ENCODE peak calls at places on chromosomes 12 and 14, in nine cellular contexts. R is GM23338, V is A549, W is HCT116, C is SK-N-SH, E is GM12878, D is K562, X is HL-60, Y is HepG2. K is an unnamed sample.

GRCh38 chr12:51759175-51759574 is 89.3 kb downstream of the FIGNL2 start:
- DNase-seq in R (no peak), V (no peak), W (no peak), C (no peak), E (no peak), D (no peak), X (no peak), Y (no peak), K (no peak)

GRCh38 chr12:64104376-64104775 is 117.7 kb downstream of the KICS2 start:
- DNase-seq in R (no peak), V (no peak), W (no peak), C (no peak), E (no peak), D (no peak), X (no peak), Y (no peak), K (no peak)

GRCh38 chr12:105369014-105369413 is 38.5 kb downstream of the C12orf75 start:
- DNase-seq in R (no peak), V (no peak), W (no peak), C (no peak), E (no peak), D (no peak), X (no peak), Y (no peak), K (no peak)

GRCh38 chr14:43528321-43528720 is 978.8 kb downstream of the FSCB start:
- DNase-seq in R (no peak), V (no peak), W (no peak), C (no peak), E (no peak), D (no peak), X (no peak), Y (no peak), K (no peak)

GRCh38 chr14:77889971-77890442 is 90.1 kb downstream of the ADCK1 start:
- DNase-seq in R (no peak), V (no peak), W (no peak), C (no peak), E (no peak), D (no peak), X (no peak), Y (no peak), K (no peak)

GRCh38 chr12:46438256-46438655 is 65.7 kb upstream of the SLC38A2 start:
- DNase-seq in R (no peak), V (no peak), W (no peak), C (no peak), E (no peak), D (no peak), X (no peak), Y (no peak), K (no peak)

GRCh38 chr14:24266344-24267244 is 3.6 kb upstream of the TGM1 start:
- DNase-seq in R (no peak), V (no peak), W (no peak), C (no peak), E (no peak), D (no peak), X (no peak), Y (no peak), K (no peak)

GRCh38 chr12:4274396-4274959 is 916 bp downstream of the CCND2 start:
- DNase-seq in R (peak; percentile 61), V (no peak), W (no peak), C (no peak), E (no peak), D (no peak), X (peak; percentile 47), Y (no peak), K (no peak)

GRCh38 chr14:90983560-90983959 is 76.9 kb downstream of the RPS6KA5 start:
- DNase-seq in R (no peak), V (no peak), W (no peak), C (no peak), E (no peak), D (no peak), X (no peak), Y (no peak), K (no peak)

GRCh38 chr12:118190266-118190665 is 54.3 kb downstream of the PEBP1 start:
- DNase-seq in R (peak; percentile 10), V (no peak), W (no peak), C (peak; percentile 33), E (no peak), D (no peak), X (no peak), Y (no peak), K (no peak)

GRCh38 chr12:132724506-132725220 is 14.0 kb downstream of the PGAM5 start:
- DNase-seq in R (no peak), V (no peak), W (no peak), C (no peak), E (no peak), D (peak; percentile 19), X (no peak), Y (no peak), K (no peak)

GRCh38 chr14:104993808-104994591 is 8.4 kb downstream of the CLBA1 start:
- DNase-seq in R (no peak), V (no peak), W (no peak), C (no peak), E (no peak), D (no peak), X (no peak), Y (no peak), K (no peak)

GRCh38 chr12:80053048-80053790 is 46.1 kb upstream of the OTOGL start:
- DNase-seq in R (no peak), V (no peak), W (no peak), C (peak; percentile 1), E (no peak), D (no peak), X (no peak), Y (no peak), K (no peak)

GRCh38 chr14:69685716-69686115 is 74.3 kb downstream of the SUSD6 start:
- DNase-seq in R (no peak), V (no peak), W (no peak), C (no peak), E (no peak), D (no peak), X (no peak), Y (peak; percentile 62), K (no peak)

GRCh38 chr14:69004731-69005431 is 25.8 kb upstream of the ACTN1 start:
- DNase-seq in R (peak; percentile 50), V (no peak), W (no peak), C (no peak), E (no peak), D (no peak), X (no peak), Y (no peak), K (no peak)

GRCh38 chr12:121668750-121669524 is 517 bp downstream of the MORN3 start:
- DNase-seq in R (peak; percentile 92), V (peak; percentile 51), W (no peak), C (peak; percentile 84), E (no peak), D (peak; percentile 40), X (no peak), Y (peak; percentile 28), K (no peak)

GRCh38 chr12:63821781-63822251 is 22.7 kb upstream of the SRGAP1 start:
- DNase-seq in R (peak; percentile 66), V (no peak), W (no peak), C (no peak), E (no peak), D (no peak), X (no peak), Y (no peak), K (no peak)

GRCh38 chr14:21055473-21056117 is 2.0 kb upstream of the RNASE8 start:
- DNase-seq in R (peak; percentile 26), V (no peak), W (no peak), C (no peak), E (no peak), D (no peak), X (no peak), Y (peak; percentile 96), K (no peak)

GRCh38 chr12:81253360-81253759 is 175.5 kb downstream of the ACSS3 start:
- DNase-seq in R (no peak), V (no peak), W (no peak), C (no peak), E (no peak), D (no peak), X (no peak), Y (no peak), K (no peak)

GRCh38 chr12:45379261-45379660 is 163.4 kb downstream of the ANO6 start:
- DNase-seq in R (no peak), V (peak; percentile 20), W (peak; percentile 3), C (no peak), E (no peak), D (no peak), X (no peak), Y (no peak), K (peak; percentile 33)
- TF ChIP-seq REST in R (no peak), V (no peak), W (no peak), C (no peak), E (no peak), D (no peak), X (no peak), Y (no peak), K (no peak)

DNA sequence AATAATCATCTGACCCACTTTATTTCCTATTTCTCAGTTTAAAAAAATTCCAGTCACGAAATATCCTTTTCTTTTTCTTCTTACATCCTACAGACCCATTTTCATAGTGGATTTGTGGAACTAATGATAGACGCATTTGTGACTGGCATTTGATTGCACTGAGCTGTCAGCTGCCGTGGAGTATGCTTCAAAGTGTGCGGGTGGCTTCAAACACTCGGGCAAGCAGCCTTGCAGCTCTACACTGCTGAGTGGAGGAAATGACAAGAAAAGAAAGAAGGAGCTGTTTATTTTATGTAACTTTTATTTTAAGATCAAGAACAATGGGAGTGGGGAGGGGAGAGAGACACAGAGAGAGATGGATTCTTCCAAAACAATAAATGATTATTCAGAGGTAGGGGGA is 112.8 kb upstream of the NAP1L1 start:
- DNase-seq in R (no peak), V (no peak), W (no peak), C (no peak), E (no peak), D (no peak), X (no peak), Y (no peak), K (no peak)
- TF ChIP-seq REST in R (no peak), V (no peak), W (no peak), C (no peak), E (no peak), D (no peak), X (no peak), Y (no peak), K (no peak)

DNA sequence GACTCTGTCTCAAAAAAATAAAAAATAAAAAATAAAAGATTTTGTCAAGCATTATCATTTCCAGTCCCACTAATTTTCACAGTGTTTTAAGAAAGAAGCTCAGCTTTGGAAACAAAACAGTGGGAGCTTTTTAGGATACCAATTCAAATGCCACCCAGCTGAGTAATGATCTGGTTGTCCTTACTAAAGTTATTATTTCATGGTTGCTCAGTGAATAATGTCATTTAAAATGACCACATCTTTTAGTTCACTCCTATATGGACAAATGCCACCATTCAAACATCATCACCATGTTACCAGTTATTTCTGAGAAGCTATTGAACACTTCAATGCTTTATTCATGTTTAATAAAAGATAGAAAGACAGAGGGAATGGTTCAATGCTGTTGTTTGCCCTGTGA is 365.0 kb downstream of the CCER1 start:
- DNase-seq in R (no peak), V (no peak), W (no peak), C (no peak), E (no peak), D (no peak), X (no peak), Y (no peak), K (no peak)
- TF ChIP-seq REST in R (no peak), V (no peak), W (no peak), C (no peak), E (no peak), D (no peak), X (no peak), Y (no peak), K (no peak)

DNA sequence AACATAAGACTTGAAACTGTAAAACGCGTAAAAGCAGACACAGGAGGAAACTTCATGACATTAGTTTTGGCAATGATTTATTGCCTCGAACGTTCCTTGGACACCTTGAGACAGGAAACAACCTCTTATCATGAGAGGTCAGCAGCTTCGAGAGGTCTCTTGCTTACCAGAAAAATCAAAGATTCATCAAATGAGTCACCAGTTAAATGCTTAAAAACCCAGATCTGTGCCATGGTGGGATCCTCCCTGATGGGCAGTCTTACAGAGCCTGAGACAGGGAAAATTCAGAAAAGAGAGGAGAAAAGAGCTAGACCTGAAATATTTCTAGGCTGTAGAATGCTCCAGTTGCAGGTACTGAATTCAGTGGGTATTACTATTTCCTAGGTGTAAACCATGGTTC is 1093.9 kb downstream of the AACS start:
- DNase-seq in R (no peak), V (no peak), W (no peak), C (no peak), E (no peak), D (no peak), X (no peak), Y (no peak), K (no peak)
- TF ChIP-seq REST in R (no peak), V (no peak), W (no peak), C (no peak), E (no peak), D (no peak), X (no peak), Y (no peak), K (no peak)

K was measured in Panc1.